ENCODE peak calls at places on chromosome 13, in six cellular contexts. One of them, this sample, is unnamed. For H3K9me3, the result is how much of the 10 kb centered on the place peaks cover.

GRCh38 chr13:41740479-41740878 is 220.4 kb downstream of the VWA8 start:
- DNase-seq in spleen: no peak
- DNase-seq in keratinocyte: no peak
- DNase-seq in psoas muscle: no peak
- DNase-seq in fibroblast of lung: peak
- DNase-seq in transverse colon: no peak
- DNase-seq in this sample: no peak

GRCh38 chr13:28357846-28358496 is 137.0 kb downstream of the FLT1 start:
- DNase-seq in transverse colon: no peak
- DNase-seq in psoas muscle: no peak
- DNase-seq in keratinocyte: no peak
- DNase-seq in spleen: no peak
- DNase-seq in fibroblast of lung: no peak
- DNase-seq in this sample: no peak

GRCh38 chr13:112263152-112263551 is 113.0 kb upstream of the SPACA7 start:
- DNase-seq in transverse colon: no peak
- DNase-seq in spleen: no peak
- DNase-seq in psoas muscle: no peak
- DNase-seq in fibroblast of lung: no peak
- DNase-seq in keratinocyte: no peak
- DNase-seq in this sample: no peak

GRCh38 chr13:112685856-112686255 is 4.0 kb upstream of the ATP11A start:
- DNase-seq in keratinocyte: no peak
- DNase-seq in fibroblast of lung: no peak
- DNase-seq in spleen: no peak
- DNase-seq in transverse colon: no peak
- DNase-seq in psoas muscle: no peak
- DNase-seq in this sample: no peak

GRCh38 chr13:102089177-102089576 is 312.7 kb downstream of the FGF14 start:
- DNase-seq in keratinocyte: no peak
- DNase-seq in spleen: no peak
- DNase-seq in psoas muscle: no peak
- DNase-seq in transverse colon: no peak
- DNase-seq in fibroblast of lung: no peak
- DNase-seq in this sample: no peak

GRCh38 chr13:33659894-33660293 is 158.1 kb upstream of the RFC3 start:
- DNase-seq in psoas muscle: no peak
- DNase-seq in keratinocyte: no peak
- DNase-seq in transverse colon: no peak
- DNase-seq in fibroblast of lung: no peak
- DNase-seq in spleen: no peak
- DNase-seq in this sample: no peak

GRCh38 chr13:100789968-100790367 is 115.4 kb upstream of the TMTC4 start:
- DNase-seq in psoas muscle: no peak
- DNase-seq in transverse colon: no peak
- DNase-seq in spleen: no peak
- DNase-seq in keratinocyte: no peak
- DNase-seq in fibroblast of lung: peak
- DNase-seq in this sample: no peak

GRCh38 chr13:41565221-41565620 is 107.9 kb downstream of the RGCC start:
- DNase-seq in psoas muscle: no peak
- DNase-seq in transverse colon: no peak
- DNase-seq in spleen: no peak
- DNase-seq in fibroblast of lung: peak
- DNase-seq in keratinocyte: no peak
- DNase-seq in this sample: no peak

GRCh38 chr13:103157034-103157433 is 90.8 kb upstream of the SLC10A2 start:
- DNase-seq in transverse colon: no peak
- DNase-seq in fibroblast of lung: no peak
- DNase-seq in keratinocyte: no peak
- DNase-seq in spleen: no peak
- DNase-seq in psoas muscle: no peak
- DNase-seq in this sample: no peak

GRCh38 chr13:65378943-65379519 is 1851.1 kb downstream of the PCDH9 start:
- DNase-seq in psoas muscle: no peak
- DNase-seq in keratinocyte: no peak
- DNase-seq in transverse colon: no peak
- DNase-seq in spleen: no peak
- DNase-seq in fibroblast of lung: peak
- DNase-seq in this sample: no peak

GRCh38 chr13:102901056-102901455 is 55.2 kb downstream of the ERCC5 start:
- DNase-seq in keratinocyte: no peak
- DNase-seq in psoas muscle: no peak
- DNase-seq in fibroblast of lung: no peak
- DNase-seq in transverse colon: no peak
- DNase-seq in spleen: no peak
- DNase-seq in this sample: no peak

GRCh38 chr13:21310220-21310619 is 133.8 kb downstream of the MRPL57 start:
- DNase-seq in spleen: no peak
- DNase-seq in transverse colon: no peak
- DNase-seq in psoas muscle: no peak
- DNase-seq in keratinocyte: no peak
- DNase-seq in fibroblast of lung: peak
- DNase-seq in this sample: no peak

GRCh38 chr13:59364508-59365187 is 799.1 kb downstream of the DIAPH3 start:
- DNase-seq in fibroblast of lung: no peak
- DNase-seq in spleen: no peak
- DNase-seq in keratinocyte: no peak
- DNase-seq in transverse colon: no peak
- DNase-seq in psoas muscle: no peak
- DNase-seq in this sample: no peak

GRCh38 chr13:50396001-50396400 is 380.8 kb downstream of the KCNRG start:
- DNase-seq in fibroblast of lung: peak
- DNase-seq in psoas muscle: no peak
- DNase-seq in keratinocyte: peak
- DNase-seq in transverse colon: no peak
- DNase-seq in spleen: no peak
- DNase-seq in this sample: no peak

GRCh38 chr13:65454403-65454802 is 1775.7 kb downstream of the PCDH9 start:
- DNase-seq in spleen: no peak
- DNase-seq in keratinocyte: no peak
- DNase-seq in psoas muscle: no peak
- DNase-seq in fibroblast of lung: no peak
- DNase-seq in transverse colon: no peak
- DNase-seq in this sample: no peak

GRCh38 chr13:49302817-49303216 is 55.1 kb downstream of the CDADC1 start:
- DNase-seq in fibroblast of lung: no peak
- DNase-seq in keratinocyte: no peak
- DNase-seq in psoas muscle: no peak
- DNase-seq in transverse colon: no peak
- DNase-seq in spleen: no peak
- DNase-seq in this sample: no peak

GRCh38 chr13:36601186-36601585 is 72.6 kb upstream of the SERTM1 start:
- DNase-seq in spleen: no peak
- DNase-seq in transverse colon: no peak
- DNase-seq in keratinocyte: no peak
- DNase-seq in fibroblast of lung: no peak
- DNase-seq in psoas muscle: no peak
- DNase-seq in this sample: no peak

GRCh38 chr13:79810671-79811070 is 329.7 kb downstream of the NDFIP2 start:
- DNase-seq in spleen: no peak
- DNase-seq in keratinocyte: peak
- DNase-seq in transverse colon: no peak
- DNase-seq in fibroblast of lung: peak
- DNase-seq in psoas muscle: no peak
- DNase-seq in this sample: no peak

GRCh38 chr13:74662895-74663294 is 528.7 kb upstream of the KLF12 start:
- DNase-seq in psoas muscle: no peak
- DNase-seq in fibroblast of lung: no peak
- DNase-seq in transverse colon: no peak
- DNase-seq in spleen: no peak
- DNase-seq in keratinocyte: no peak
- DNase-seq in this sample: no peak

DNA sequence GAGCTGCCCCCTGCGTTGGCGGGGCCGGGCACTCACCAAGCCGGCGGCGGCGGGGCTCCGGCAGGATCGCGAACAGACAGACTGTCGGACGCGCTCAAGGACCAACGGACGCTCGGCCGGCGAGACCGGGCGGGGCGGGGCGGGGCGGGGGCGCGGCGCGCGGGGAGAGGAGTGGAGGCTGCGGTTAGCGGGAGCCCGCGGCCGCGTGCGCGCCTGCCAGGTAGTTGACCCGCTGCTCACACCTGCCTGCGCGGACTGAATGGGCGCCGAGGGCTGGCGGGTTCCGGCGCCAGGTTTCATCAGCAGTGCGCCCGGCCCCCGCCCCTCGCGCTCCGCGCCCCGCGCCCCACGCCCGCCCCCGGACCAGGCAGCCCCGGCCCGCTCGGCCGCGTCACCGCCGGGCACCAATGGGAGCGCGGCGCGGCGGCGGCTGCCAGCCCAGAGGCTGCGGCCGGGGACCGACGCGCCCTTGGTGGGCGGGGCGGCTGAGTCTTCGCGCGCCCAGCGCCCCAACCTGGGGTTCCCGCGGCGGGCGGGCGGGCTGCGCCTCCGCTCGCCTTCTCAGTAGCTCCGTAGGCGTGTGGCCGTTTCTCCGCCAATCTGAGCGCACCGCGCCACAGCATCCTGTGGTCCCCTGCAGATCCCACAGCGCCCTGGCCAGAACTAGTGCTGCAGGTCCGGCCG is at the start of gene SLC7A1:
- DNase-seq in keratinocyte: no peak
- DNase-seq in spleen: peak
- DNase-seq in transverse colon: peak
- DNase-seq in fibroblast of lung: peak
- DNase-seq in psoas muscle: peak
- DNase-seq in this sample: peak
- TF ChIP-seq CTCF in keratinocyte: no peak
- TF ChIP-seq CTCF in spleen: no peak
- TF ChIP-seq CTCF in transverse colon: no peak
- TF ChIP-seq CTCF in fibroblast of lung: no peak
- TF ChIP-seq CTCF in psoas muscle: no peak
- TF ChIP-seq CTCF in this sample: no peak

GRCh38 chr13:67120872-67121531 is 109.1 kb downstream of the PCDH9 start:
- DNase-seq in keratinocyte: no peak
- DNase-seq in transverse colon: no peak
- DNase-seq in fibroblast of lung: peak
- DNase-seq in psoas muscle: no peak
- DNase-seq in spleen: no peak
- DNase-seq in this sample: no peak

GRCh38 chr13:67117010-67117550 is 113.1 kb downstream of the PCDH9 start:
- DNase-seq in psoas muscle: no peak
- DNase-seq in keratinocyte: no peak
- DNase-seq in fibroblast of lung: no peak
- DNase-seq in transverse colon: no peak
- DNase-seq in spleen: no peak
- DNase-seq in this sample: no peak

GRCh38 chr13:67119481-67119883 is 110.7 kb downstream of the PCDH9 start:
- DNase-seq in transverse colon: no peak
- DNase-seq in psoas muscle: no peak
- DNase-seq in spleen: no peak
- DNase-seq in fibroblast of lung: peak
- DNase-seq in keratinocyte: peak
- DNase-seq in this sample: no peak

GRCh38 chr13:67122251-67122650 is 107.9 kb downstream of the PCDH9 start:
- DNase-seq in transverse colon: no peak
- DNase-seq in psoas muscle: no peak
- DNase-seq in fibroblast of lung: no peak
- DNase-seq in keratinocyte: no peak
- DNase-seq in spleen: no peak
- DNase-seq in this sample: no peak

DNA sequence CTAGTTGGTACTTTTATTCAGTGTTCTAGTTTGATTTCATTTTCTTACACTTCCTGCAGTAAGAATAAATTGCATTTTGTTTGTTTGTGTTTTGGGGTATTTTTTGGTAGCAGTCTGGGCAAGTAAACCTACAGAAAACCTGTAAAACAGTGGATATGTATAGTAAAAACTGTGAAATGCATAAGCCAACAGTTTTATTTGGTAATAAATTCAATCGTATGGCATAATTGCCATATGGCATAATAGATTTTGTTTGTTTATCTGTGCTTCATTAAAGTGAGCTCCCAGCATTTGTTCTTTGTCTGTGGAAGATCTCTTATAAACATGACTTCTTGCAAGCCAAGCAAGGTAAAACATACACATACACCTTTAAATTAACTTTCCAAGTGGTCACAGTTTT is 111.9 kb downstream of the PCDH9 start:
- DNase-seq in fibroblast of lung: no peak
- DNase-seq in keratinocyte: no peak
- DNase-seq in transverse colon: no peak
- DNase-seq in psoas muscle: no peak
- DNase-seq in spleen: no peak
- DNase-seq in this sample: no peak
- H3K4me3 ChIP-seq in fibroblast of lung: no peak
- H3K4me3 ChIP-seq in keratinocyte: no peak
- H3K4me3 ChIP-seq in transverse colon: no peak
- H3K4me3 ChIP-seq in psoas muscle: no peak
- H3K4me3 ChIP-seq in spleen: no peak
- H3K4me3 ChIP-seq in this sample: no peak

GRCh38 chr13:19085876-19086275 is 95.7 kb downstream of the TUBA3C start:
- DNase-seq in transverse colon: no peak
- DNase-seq in fibroblast of lung: no peak
- DNase-seq in keratinocyte: no peak
- DNase-seq in spleen: no peak
- DNase-seq in psoas muscle: no peak
- DNase-seq in this sample: no peak
- H3K9me3 ChIP-seq in transverse colon: under half
- H3K9me3 ChIP-seq in fibroblast of lung: under half
- H3K9me3 ChIP-seq in keratinocyte: under half
- H3K9me3 ChIP-seq in spleen: under half
- H3K9me3 ChIP-seq in psoas muscle: under half
- H3K9me3 ChIP-seq in this sample: half or more

GRCh38 chr13:108911807-108912206 is 282.4 kb downstream of the MYO16 start:
- DNase-seq in spleen: no peak
- DNase-seq in keratinocyte: no peak
- DNase-seq in psoas muscle: no peak
- DNase-seq in transverse colon: no peak
- DNase-seq in fibroblast of lung: no peak
- DNase-seq in this sample: no peak

GRCh38 chr13:108917581-108917980 is 288.2 kb downstream of the MYO16 start:
- DNase-seq in spleen: no peak
- DNase-seq in fibroblast of lung: peak
- DNase-seq in transverse colon: no peak
- DNase-seq in psoas muscle: no peak
- DNase-seq in keratinocyte: no peak
- DNase-seq in this sample: no peak

GRCh38 chr13:108919036-108919907 is 289.9 kb downstream of the MYO16 start:
- DNase-seq in psoas muscle: no peak
- DNase-seq in transverse colon: no peak
- DNase-seq in fibroblast of lung: peak
- DNase-seq in spleen: no peak
- DNase-seq in keratinocyte: no peak
- DNase-seq in this sample: no peak

GRCh38 chr13:108915634-108916497 is 286.5 kb downstream of the MYO16 start:
- DNase-seq in fibroblast of lung: peak
- DNase-seq in spleen: peak
- DNase-seq in psoas muscle: peak
- DNase-seq in transverse colon: peak
- DNase-seq in keratinocyte: peak
- DNase-seq in this sample: peak

DNA sequence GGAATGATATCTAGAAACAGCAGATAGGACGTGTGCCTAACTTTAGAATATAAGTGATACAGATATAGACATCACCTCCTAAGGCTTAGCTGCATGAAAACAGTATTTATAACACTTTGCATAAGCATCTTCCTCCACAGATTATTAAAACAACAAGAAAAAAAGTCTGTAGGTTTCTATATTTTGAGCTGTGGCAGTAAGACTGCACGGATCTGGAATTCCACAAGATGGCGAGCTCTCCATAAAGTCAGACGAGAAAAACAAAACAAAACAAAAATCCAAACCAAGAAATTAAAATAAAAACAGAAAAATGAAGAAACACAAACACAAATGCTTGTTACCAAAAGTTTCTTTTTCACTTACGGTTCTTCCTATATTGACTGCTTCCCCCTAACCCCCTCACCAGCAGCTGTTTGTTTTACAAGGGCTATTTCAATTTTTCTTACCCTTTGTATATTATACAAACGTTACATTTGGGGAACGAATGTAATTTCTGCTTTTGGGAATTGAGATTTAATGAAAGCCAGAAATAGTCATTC is 285.8 kb downstream of the MYO16 start:
- DNase-seq in spleen: no peak
- DNase-seq in transverse colon: no peak
- DNase-seq in psoas muscle: no peak
- DNase-seq in keratinocyte: no peak
- DNase-seq in fibroblast of lung: peak
- DNase-seq in this sample: no peak
- TF ChIP-seq CTCF in spleen: peak
- TF ChIP-seq CTCF in transverse colon: no peak
- TF ChIP-seq CTCF in psoas muscle: peak
- TF ChIP-seq CTCF in keratinocyte: peak
- TF ChIP-seq CTCF in fibroblast of lung: peak
- TF ChIP-seq CTCF in this sample: no peak

This sample was measured in mucosa of descending colon.